ENCODE peak calls at places on chromosomes 4 and X, in nine cellular contexts. W is adrenal gland, G is HL-60, J is type B pancreatic cell, U is fibroblast of pulmonary artery, I is thoracic aorta, S is AG10803, D is heart left ventricle, Q is dorsolateral prefrontal cortex. B is an unnamed sample.

GRCh38 chrX:121571333-121571732 is 523.9 kb downstream of the GLUD2 start:
- DNase-seq in G (no peak), J (no peak), I (no peak), W (no peak), U (no peak), Q (no peak), D (no peak), S (no peak), B (no peak)

GRCh38 chr4:87804871-87805270 is 5.5 kb downstream of the IBSP start:
- DNase-seq in Q (no peak), I (no peak), S (no peak), J (no peak), D (no peak), U (no peak), G (no peak), W (no peak), B (no peak)

GRCh38 chrX:81168391-81168790 is 33.3 kb downstream of the HMGN5 start:
- DNase-seq in U (no peak), S (no peak), G (no peak), J (no peak), W (no peak), I (no peak), Q (no peak), D (no peak), B (no peak)

GRCh38 chr4:133151681-133152329 is 2.7 kb downstream of the PCDH10 start:
- DNase-seq in U (peak; percentile 52), S (no peak), Q (peak; percentile 75), J (peak; percentile 71), D (no peak), G (no peak), I (no peak), W (no peak), B (no peak)

GRCh38 chrX:6203462-6204215 is 25.0 kb downstream of the NLGN4X start:
- DNase-seq in G (no peak), U (no peak), J (no peak), S (no peak), Q (no peak), I (no peak), D (no peak), W (no peak), B (no peak)

GRCh38 chr4:61773655-61774245 is 573.6 kb downstream of the ADGRL3 start:
- DNase-seq in I (no peak), J (no peak), D (no peak), S (no peak), U (no peak), W (no peak), Q (no peak), G (no peak), B (no peak)

GRCh38 chrX:14864626-14865025 is 8.2 kb downstream of the FANCB start:
- DNase-seq in D (no peak), I (no peak), Q (no peak), G (no peak), J (no peak), W (no peak), S (peak; percentile 52), U (peak; percentile 35), B (no peak)

GRCh38 chr4:2074588-2074987 is 15.5 kb downstream of the NAT8L start:
- DNase-seq in S (no peak), I (no peak), U (no peak), G (no peak), W (no peak), Q (no peak), D (no peak), J (no peak), B (no peak)

GRCh38 chrX:153333821-153334653 is at the start of gene ZNF275:
- DNase-seq in W (peak; percentile 80), D (peak; percentile 85), Q (peak; percentile 73), U (peak; percentile 70), J (peak; percentile 86), G (peak; percentile 69), S (peak; percentile 75), I (peak; percentile 19), B (peak; percentile 72)

GRCh38 chrX:47573334-47574095 is 8.7 kb upstream of the TIMP1 start:
- DNase-seq in S (peak; percentile 70), U (peak; percentile 84), G (no peak), D (peak; percentile 65), Q (no peak), W (peak; percentile 41), J (no peak), I (no peak), B (peak; percentile 71)

GRCh38 chrX:110965409-110965808 is 130.6 kb upstream of the PAK3 start:
- DNase-seq in J (no peak), W (no peak), I (no peak), Q (no peak), U (no peak), G (no peak), S (no peak), D (no peak), B (no peak)

GRCh38 chr4:100841911-100842310 is 324.1 kb upstream of the EMCN start:
- DNase-seq in U (peak; percentile 53), G (no peak), J (no peak), W (no peak), I (no peak), S (peak; percentile 31), Q (no peak), D (no peak), B (no peak)

GRCh38 chrX:68698955-68699354 is 51.5 kb downstream of the STARD8 start:
- DNase-seq in J (no peak), D (no peak), U (no peak), I (no peak), G (no peak), S (no peak), Q (no peak), W (no peak), B (no peak)

GRCh38 chrX:125205084-125205917 is 114.4 kb upstream of the TEX13C start:
- DNase-seq in Q (peak; percentile 52), W (peak; percentile 76), U (no peak), S (peak; percentile 6), J (peak; percentile 72), D (peak; percentile 66), G (peak; percentile 59), I (no peak), B (peak; percentile 57)

GRCh38 chr4:55549888-55550287 is 3.2 kb upstream of the CLOCK start:
- DNase-seq in D (no peak), Q (no peak), W (no peak), S (peak; percentile 73), G (no peak), U (peak; percentile 23), J (no peak), I (no peak), B (no peak)

GRCh38 chr4:10706236-10706635 is 21.7 kb upstream of the CLNK start:
- DNase-seq in J (no peak), G (no peak), D (no peak), W (no peak), Q (no peak), S (no peak), I (no peak), U (peak; percentile 16), B (no peak)

GRCh38 chr4:138308421-138308820 is 66.3 kb upstream of the SLC7A11 start:
- DNase-seq in I (no peak), Q (no peak), U (peak; percentile 41), J (no peak), G (no peak), D (no peak), S (peak; percentile 18), W (no peak), B (no peak)

GRCh38 chr4:173264245-173264959 is 69.8 kb downstream of the HMGB2 start:
- DNase-seq in G (peak; percentile 39), I (no peak), J (no peak), W (peak; percentile 27), S (peak; percentile 73), Q (no peak), D (peak; percentile 77), U (peak; percentile 77), B (no peak)

GRCh38 chrX:14026121-14026520 is 3.6 kb downstream of the GEMIN8 start:
- DNase-seq in U (no peak), D (no peak), S (no peak), I (no peak), W (no peak), J (no peak), G (no peak), Q (peak; percentile 86), B (no peak)

GRCh38 chrX:103153661-103154060 is 60.7 kb upstream of the NXF3 start:
- DNase-seq in Q (no peak), W (no peak), G (no peak), U (no peak), J (no peak), S (no peak), I (no peak), D (no peak), B (no peak)

GRCh38 chr4:182642831-182643230 is 274.4 kb downstream of the DCTD start:
- DNase-seq in S (peak; percentile 15), D (no peak), W (no peak), U (peak; percentile 76), I (no peak), J (no peak), Q (no peak), G (no peak), B (no peak)
- TF ChIP-seq CTCF in S (peak; percentile 34), D (no peak), W (no peak), U (peak; percentile 55), I (no peak), J (peak; percentile 65), Q (no peak), G (no peak), B (no peak)

DNA sequence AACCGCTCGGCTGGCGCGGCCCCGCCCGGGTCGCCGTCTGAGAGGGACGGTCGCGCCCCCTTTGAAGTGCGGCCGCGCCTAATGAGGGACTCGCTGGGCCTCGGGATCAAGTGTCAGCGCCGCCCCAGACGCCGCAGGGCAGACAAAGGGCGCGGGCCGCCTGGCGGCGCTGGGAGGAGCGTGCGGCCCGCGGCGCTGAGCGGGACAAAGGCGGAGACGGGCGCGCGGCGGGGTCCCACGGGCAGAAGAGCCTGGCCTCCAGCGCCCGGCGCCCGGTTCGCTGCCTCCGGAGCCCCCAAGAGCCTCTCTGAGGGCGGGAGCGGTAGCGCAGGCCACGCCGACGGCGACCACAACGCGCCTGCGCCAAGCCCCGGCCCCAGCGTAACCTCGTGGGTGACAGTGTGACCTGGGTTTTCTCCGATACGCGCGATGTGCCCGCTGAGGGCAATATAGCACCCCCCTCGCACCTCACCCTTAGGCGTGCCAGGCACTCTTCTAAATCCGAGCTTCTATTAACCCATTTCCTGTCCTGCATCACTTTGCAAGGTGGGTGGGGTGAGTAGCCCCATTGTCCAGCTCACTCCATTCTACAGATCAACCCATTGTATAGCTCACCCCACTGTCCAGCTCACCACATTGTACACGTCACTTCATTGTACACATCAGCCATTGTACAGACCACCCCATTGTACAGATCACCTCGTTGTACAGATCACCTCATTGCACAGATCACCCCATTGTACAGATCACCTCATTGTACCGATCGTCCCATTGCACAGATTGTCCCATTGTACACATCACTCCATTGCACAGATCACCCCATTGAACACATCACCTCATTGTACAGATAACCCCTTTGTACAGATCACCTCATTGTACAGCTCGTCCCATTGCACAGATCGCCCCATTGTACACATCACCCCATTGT is 33.7 kb upstream of the STX18 start:
- DNase-seq in S (peak; percentile 62), W (peak; percentile 65), U (peak; percentile 50), Q (no peak), I (peak; percentile 4), G (peak; percentile 13), D (peak; percentile 77), J (peak; percentile 82), B (peak; percentile 40)
- TF ChIP-seq CTCF in S (no peak), W (peak; percentile 73), U (no peak), Q (peak; percentile 67), I (peak; percentile 56), G (no peak), D (peak; percentile 57), J (peak; percentile 78), B (peak; percentile 52)

GRCh38 chrX:20311505-20311904 is 44.8 kb upstream of the RPS6KA3 start:
- DNase-seq in Q (no peak), W (no peak), D (no peak), J (no peak), I (no peak), U (no peak), S (no peak), G (no peak), B (no peak)
- TF ChIP-seq CTCF in Q (no peak), W (no peak), D (no peak), J (no peak), I (no peak), U (no peak), S (no peak), G (no peak), B (no peak)

GRCh38 chrX:34365482-34365881 is 233.4 kb upstream of the FAM47A start:
- DNase-seq in D (no peak), U (peak; percentile 60), Q (no peak), W (no peak), G (peak; percentile 0), J (no peak), S (peak; percentile 1), I (no peak), B (no peak)
- TF ChIP-seq CTCF in D (peak; percentile 15), U (peak; percentile 38), Q (no peak), W (peak; percentile 35), G (no peak), J (peak; percentile 76), S (peak; percentile 37), I (peak; percentile 29), B (peak; percentile 24)

B was measured in uterus.